ENCODE peak calls at places on chromosomes 3 and 15, in six cellular contexts. F is A549, C is brain microvascular endothelial cell, X is left ventricle myocardium inferior, A is IMR-90, Q is dorsolateral prefrontal cortex. I is an unnamed sample.

GRCh38 chr3:66407281-66408218 is 93.3 kb downstream of the LRIG1 start:
- DNase-seq in F (peak; percentile 29), C (no peak), X (peak; percentile 71), A (peak; percentile 55), Q (no peak), I (peak; percentile 92)

GRCh38 chr3:49805884-49806701 is 3.0 kb downstream of the INKA1 start:
- DNase-seq in F (no peak), C (no peak), X (peak; percentile 45), A (no peak), Q (no peak), I (no peak)

GRCh38 chr3:41248525-41248924 is 49.2 kb downstream of the CTNNB1 start:
- DNase-seq in F (no peak), C (no peak), X (no peak), A (no peak), Q (no peak), I (no peak)

GRCh38 chr3:25895443-25895842 is 105.6 kb downstream of the OXSM start:
- DNase-seq in F (no peak), C (peak; percentile 15), X (no peak), A (peak; percentile 84), Q (no peak), I (no peak)

GRCh38 chr15:77179541-77179998 is 108.7 kb upstream of the TSPAN3 start:
- DNase-seq in F (no peak), C (no peak), X (no peak), A (no peak), Q (no peak), I (no peak)

GRCh38 chr15:41949400-41950126 is 22.8 kb downstream of the EHD4 start:
- DNase-seq in F (no peak), C (no peak), X (no peak), A (no peak), Q (no peak), I (no peak)

GRCh38 chr15:74620636-74621545 is 5.3 kb downstream of the CLK3 start:
- DNase-seq in F (peak; percentile 80), C (peak; percentile 70), X (peak; percentile 61), A (peak; percentile 64), Q (peak; percentile 66), I (no peak)

GRCh38 chr15:20310603-20311002 is 231.0 kb downstream of the GOLGA6L6 start:
- DNase-seq in F (no peak), C (no peak), X (no peak), A (no peak), Q (no peak), I (no peak)

GRCh38 chr3:170007031-170007663 is 30.6 kb upstream of the GPR160 start:
- DNase-seq in F (no peak), C (peak; percentile 49), X (no peak), A (peak; percentile 84), Q (no peak), I (no peak)

GRCh38 chr3:60752800-60753199 is 498.5 kb downstream of the FHIT start:
- DNase-seq in F (no peak), C (no peak), X (no peak), A (peak; percentile 4), Q (no peak), I (no peak)

GRCh38 chr3:99678023-99678422 is 39.6 kb downstream of the COL8A1 start:
- DNase-seq in F (no peak), C (peak; percentile 81), X (no peak), A (peak; percentile 95), Q (no peak), I (no peak)

GRCh38 chr3:53544357-53544756 is 49.9 kb downstream of the CACNA1D start:
- DNase-seq in F (no peak), C (no peak), X (no peak), A (no peak), Q (no peak), I (no peak)

GRCh38 chr15:52361975-52362494 is 66.4 kb upstream of the MYO5C start:
- DNase-seq in F (no peak), C (no peak), X (no peak), A (no peak), Q (no peak), I (no peak)

GRCh38 chr3:131454501-131454900 is 48.3 kb downstream of the MRPL3 start:
- DNase-seq in F (no peak), C (no peak), X (no peak), A (peak; percentile 66), Q (no peak), I (no peak)

GRCh38 chr3:48413086-48413485 is 16.8 kb downstream of the PLXNB1 start:
- DNase-seq in F (no peak), C (no peak), X (no peak), A (no peak), Q (peak; percentile 22), I (no peak)

GRCh38 chr3:149374391-149374790 is 3.1 kb downstream of the TM4SF1 start:
- DNase-seq in F (no peak), C (no peak), X (no peak), A (no peak), Q (no peak), I (no peak)

GRCh38 chr3:25421747-25422146 is 6.3 kb upstream of the RARB start:
- DNase-seq in F (peak; percentile 51), C (no peak), X (no peak), A (no peak), Q (no peak), I (no peak)

GRCh38 chr3:186526256-186526606 is 17.9 kb downstream of the CRYGS start:
- DNase-seq in F (no peak), C (no peak), X (no peak), A (no peak), Q (no peak), I (no peak)

GRCh38 chr3:150410311-150411105 is 2.4 kb downstream of the TSC22D2 start:
- DNase-seq in F (peak; percentile 41), C (no peak), X (peak; percentile 36), A (peak; percentile 32), Q (peak; percentile 49), I (peak; percentile 83)

GRCh38 chr15:81941479-81941878 is 104.3 kb downstream of the MEX3B start:
- DNase-seq in F (no peak), C (no peak), X (no peak), A (no peak), Q (no peak), I (no peak)

GRCh38 chr15:97992831-97993230 is 32.3 kb downstream of the ARRDC4 start:
- DNase-seq in F (no peak), C (no peak), X (no peak), A (no peak), Q (no peak), I (no peak)

GRCh38 chr15:97993310-97993738 is 32.8 kb downstream of the ARRDC4 start:
- DNase-seq in F (no peak), C (no peak), X (no peak), A (no peak), Q (no peak), I (no peak)

GRCh38 chr15:97995192-97995591 is 34.7 kb downstream of the ARRDC4 start:
- DNase-seq in F (no peak), C (no peak), X (no peak), A (no peak), Q (no peak), I (no peak)

GRCh38 chr15:97998307-97999071 is 38.0 kb downstream of the ARRDC4 start:
- DNase-seq in F (no peak), C (no peak), X (no peak), A (no peak), Q (no peak), I (no peak)

DNA sequence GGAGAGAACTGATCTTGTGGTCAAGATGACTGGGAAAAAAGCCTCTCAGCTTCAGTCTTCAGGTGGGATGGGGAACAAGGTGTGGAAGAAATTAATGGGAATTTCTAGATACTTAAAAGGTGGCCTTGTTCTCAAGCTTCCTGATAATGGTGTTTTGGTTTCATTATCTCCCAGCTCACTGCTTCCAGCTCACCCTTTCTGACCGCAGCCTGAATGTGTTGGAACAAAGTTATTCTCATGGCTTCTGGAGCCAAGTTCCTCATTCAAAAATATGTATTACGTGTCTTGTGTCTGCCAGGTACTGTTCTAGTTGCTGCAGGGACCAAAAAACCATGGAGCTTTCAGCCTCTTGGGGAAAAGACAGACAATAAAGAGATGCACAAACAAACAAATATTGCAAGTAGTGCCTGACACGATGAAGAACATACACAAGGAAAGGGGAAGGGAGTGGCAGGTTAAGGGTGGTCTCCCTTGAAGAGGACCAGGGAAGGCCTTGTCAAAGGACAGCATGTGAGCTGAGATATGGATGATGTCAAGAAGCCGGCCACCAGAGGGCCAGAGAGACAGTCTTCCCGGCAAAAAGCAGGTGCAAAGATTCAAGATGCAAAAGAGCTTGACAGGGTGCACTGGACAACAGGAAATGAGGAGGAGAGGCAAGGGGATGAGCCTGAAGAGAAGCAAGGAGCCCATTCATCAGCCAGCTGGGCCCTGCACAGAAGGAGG is 35.5 kb downstream of the ARRDC4 start:
- DNase-seq in F (peak; percentile 36), C (no peak), X (no peak), A (no peak), Q (no peak), I (no peak)
- TF ChIP-seq CTCF in F (no peak), C (peak; percentile 26), X (peak; percentile 35), A (no peak), Q (peak; percentile 48), I (peak; percentile 52)

DNA sequence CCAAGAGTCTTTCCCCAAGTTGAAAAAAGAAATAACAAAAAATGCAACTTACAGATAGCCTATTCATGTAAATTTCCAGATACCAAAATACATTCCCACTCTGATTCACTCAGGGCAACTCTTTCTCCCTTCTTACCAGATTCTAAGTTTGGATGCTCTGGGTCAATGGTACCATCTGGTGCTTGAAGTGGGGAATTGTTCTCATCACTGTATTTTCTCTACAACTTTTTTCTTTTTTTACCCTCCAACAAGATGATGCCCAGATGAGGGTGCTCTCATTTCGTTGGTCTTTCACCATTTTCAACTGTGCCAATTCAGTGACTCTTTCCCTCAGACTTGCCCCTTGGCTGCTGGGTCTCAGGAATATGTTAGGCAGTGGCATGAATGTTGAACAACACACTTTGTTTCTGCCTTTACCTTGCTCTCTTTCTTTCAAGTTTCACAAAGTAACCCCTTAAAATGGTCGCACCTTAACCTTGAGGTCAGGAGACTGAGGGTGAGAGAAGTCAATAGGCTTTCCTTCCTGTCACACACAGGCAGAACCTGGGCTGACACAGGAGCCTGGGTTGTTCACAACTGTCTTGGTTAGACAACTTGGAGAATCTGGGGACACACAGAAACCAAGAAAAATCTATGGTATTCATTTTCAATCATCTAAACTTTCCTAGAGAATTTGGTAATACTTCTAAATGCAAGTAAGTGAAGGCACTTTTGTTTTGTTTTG is 330.7 kb upstream of the SLCO3A1 start:
- DNase-seq in F (peak; percentile 59), C (no peak), X (no peak), A (peak; percentile 80), Q (no peak), I (no peak)
- TF ChIP-seq CTCF in F (peak; percentile 65), C (peak; percentile 59), X (peak; percentile 55), A (peak; percentile 94), Q (peak; percentile 82), I (peak; percentile 44)

GRCh38 chr15:89195836-89196235 is 25.5 kb downstream of the RLBP1 start:
- DNase-seq in F (no peak), C (no peak), X (no peak), A (peak; percentile 49), Q (no peak), I (no peak)
- TF ChIP-seq CTCF in F (no peak), C (no peak), X (no peak), A (no peak), Q (no peak), I (no peak)

DNA sequence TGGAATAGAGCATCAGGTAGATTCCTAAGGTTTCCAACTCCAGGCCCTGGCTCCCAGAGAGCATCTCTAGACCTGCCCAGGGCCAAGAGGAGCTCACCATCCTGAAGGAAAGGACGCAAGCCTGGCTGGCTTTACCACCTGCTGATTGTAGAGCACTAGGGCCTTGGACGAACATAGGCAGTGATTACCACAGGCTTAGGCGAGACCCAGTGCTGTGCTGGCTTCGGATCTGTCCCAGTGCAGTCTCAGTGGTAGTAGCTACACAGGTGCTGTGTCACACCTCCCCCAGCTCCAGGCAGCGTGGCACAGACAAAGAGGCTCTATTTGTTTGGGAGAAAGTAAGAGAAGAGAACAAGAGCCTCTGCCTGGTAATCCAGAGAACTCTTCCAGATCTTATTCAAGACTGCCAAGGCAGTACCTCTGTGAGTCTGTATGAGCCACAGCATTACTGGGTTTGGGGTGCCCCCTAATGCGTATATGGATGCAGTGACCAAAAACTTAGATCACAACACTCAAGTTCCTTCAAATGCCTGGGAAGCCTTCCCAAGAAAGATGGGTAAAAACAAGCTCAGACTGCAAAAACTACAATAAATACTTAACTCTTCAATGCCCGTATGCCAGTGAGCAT is 25.4 kb downstream of the ISG20 start:
- DNase-seq in F (no peak), C (no peak), X (no peak), A (no peak), Q (no peak), I (peak; percentile 63)
- TF ChIP-seq CTCF in F (peak; percentile 27), C (peak; percentile 23), X (peak; percentile 42), A (no peak), Q (peak; percentile 70), I (peak; percentile 32)